ENCODE peak calls at places on chromosome 7, in ten cellular contexts. P, H, E, D, F, L, Z, S, R and J are unnamed samples.

GRCh38 chr7:137981668-137982067 is 20.2 kb downstream of the CREB3L2 start:
- DNase-seq in P (no peak), H (no peak), E (no peak), D (no peak), F (no peak), L (no peak), Z (no peak), S (no peak), R (peak; percentile 56), J (no peak)

GRCh38 chr7:131010714-131011436 is 276.9 kb upstream of the KLF14 start:
- DNase-seq in P (peak; percentile 75), H (no peak), E (peak; percentile 82), D (no peak), F (no peak), L (no peak), Z (no peak), S (no peak), R (peak; percentile 47), J (no peak)

GRCh38 chr7:22559829-22560489 is 60.0 kb upstream of the STEAP1B start:
- DNase-seq in P (peak; percentile 86), H (peak; percentile 12), E (peak; percentile 91), D (peak; percentile 71), F (peak; percentile 74), L (no peak), Z (peak; percentile 50), S (peak; percentile 14), R (peak; percentile 75), J (peak; percentile 40)

GRCh38 chr7:26397326-26397725 is 105.7 kb downstream of the SNX10 start:
- DNase-seq in P (no peak), H (no peak), E (no peak), D (no peak), F (no peak), L (no peak), Z (no peak), S (no peak), R (no peak), J (no peak)

GRCh38 chr7:139482662-139483466 is 609 bp downstream of the KLRG2 start:
- DNase-seq in P (peak; percentile 20), H (no peak), E (peak; percentile 20), D (no peak), F (no peak), L (no peak), Z (no peak), S (no peak), R (no peak), J (no peak)

GRCh38 chr7:2270495-2270894 is 28.5 kb downstream of the NUDT1 start:
- DNase-seq in P (no peak), H (no peak), E (no peak), D (no peak), F (no peak), L (no peak), Z (no peak), S (no peak), R (no peak), J (no peak)

GRCh38 chr7:38746438-38746837 is 115.3 kb upstream of the AMPH start:
- DNase-seq in P (no peak), H (no peak), E (no peak), D (no peak), F (no peak), L (no peak), Z (no peak), S (no peak), R (no peak), J (no peak)

GRCh38 chr7:105800442-105800841 is 76.0 kb downstream of the ATXN7L1 start:
- DNase-seq in P (peak; percentile 72), H (no peak), E (peak; percentile 26), D (no peak), F (no peak), L (no peak), Z (no peak), S (no peak), R (no peak), J (no peak)

GRCh38 chr7:137961200-137962177 is 40.4 kb downstream of the CREB3L2 start:
- DNase-seq in P (no peak), H (no peak), E (no peak), D (no peak), F (no peak), L (no peak), Z (no peak), S (peak; percentile 59), R (peak; percentile 58), J (no peak)

GRCh38 chr7:96657347-96658010 is 52.2 kb downstream of the SEM1 start:
- DNase-seq in P (no peak), H (no peak), E (no peak), D (no peak), F (no peak), L (no peak), Z (no peak), S (no peak), R (no peak), J (no peak)

GRCh38 chr7:73703225-73703624 is 16.2 kb downstream of the STX1A start:
- DNase-seq in P (no peak), H (no peak), E (no peak), D (no peak), F (no peak), L (no peak), Z (no peak), S (no peak), R (no peak), J (no peak)

GRCh38 chr7:77281780-77282478 is 82.3 kb upstream of the FGL2 start:
- DNase-seq in P (no peak), H (no peak), E (peak; percentile 21), D (no peak), F (no peak), L (no peak), Z (no peak), S (no peak), R (no peak), J (no peak)

GRCh38 chr7:256981-257646 is 32.9 kb upstream of the FOXL3 start:
- DNase-seq in P (no peak), H (no peak), E (no peak), D (no peak), F (no peak), L (no peak), Z (no peak), S (no peak), R (no peak), J (no peak)

GRCh38 chr7:152588350-152588749 is 87.6 kb downstream of the XRCC2 start:
- DNase-seq in P (peak; percentile 91), H (no peak), E (peak; percentile 89), D (no peak), F (no peak), L (no peak), Z (no peak), S (no peak), R (no peak), J (no peak)